ENCODE peak calls at places on chromosomes 7 and 10, in six cellular contexts. One of them, this sample, is unnamed.

GRCh38 chr10:1309969-1310789 is 254.0 kb downstream of the WDR37 start:
- DNase-seq in AG04450: no peak
- DNase-seq in CD8-positive, alpha-beta T cell: no peak
- DNase-seq in epithelial cell of proximal tubule: no peak
- DNase-seq in cardiac fibroblast: no peak
- DNase-seq in GM12865: no peak
- DNase-seq in this sample: no peak

GRCh38 chr7:102318482-102318971 is 31.9 kb downstream of the SH2B2 start:
- DNase-seq in AG04450: no peak
- DNase-seq in GM12865: no peak
- DNase-seq in cardiac fibroblast: peak; percentile 49
- DNase-seq in CD8-positive, alpha-beta T cell: no peak
- DNase-seq in epithelial cell of proximal tubule: no peak
- DNase-seq in this sample: peak; percentile 28

GRCh38 chr10:86087716-86088115 is 278.9 kb downstream of the GRID1 start:
- DNase-seq in AG04450: no peak
- DNase-seq in CD8-positive, alpha-beta T cell: no peak
- DNase-seq in epithelial cell of proximal tubule: no peak
- DNase-seq in GM12865: no peak
- DNase-seq in cardiac fibroblast: no peak
- DNase-seq in this sample: no peak

GRCh38 chr7:80207501-80207900 is 72.9 kb downstream of the GNAI1 start:
- DNase-seq in cardiac fibroblast: peak; percentile 34
- DNase-seq in GM12865: no peak
- DNase-seq in epithelial cell of proximal tubule: no peak
- DNase-seq in AG04450: no peak
- DNase-seq in CD8-positive, alpha-beta T cell: no peak
- DNase-seq in this sample: no peak

GRCh38 chr7:43729924-43730248 is 563 bp upstream of the COA1 start:
- DNase-seq in epithelial cell of proximal tubule: no peak
- DNase-seq in AG04450: no peak
- DNase-seq in GM12865: no peak
- DNase-seq in CD8-positive, alpha-beta T cell: no peak
- DNase-seq in cardiac fibroblast: no peak
- DNase-seq in this sample: no peak

GRCh38 chr10:3131098-3131497 is 41.5 kb downstream of the PITRM1 start:
- DNase-seq in CD8-positive, alpha-beta T cell: no peak
- DNase-seq in epithelial cell of proximal tubule: no peak
- DNase-seq in GM12865: no peak
- DNase-seq in cardiac fibroblast: peak; percentile 68
- DNase-seq in AG04450: no peak
- DNase-seq in this sample: no peak

GRCh38 chr10:62597226-62597625 is 207.3 kb upstream of the ADO start:
- DNase-seq in GM12865: no peak
- DNase-seq in epithelial cell of proximal tubule: no peak
- DNase-seq in cardiac fibroblast: peak; percentile 44
- DNase-seq in CD8-positive, alpha-beta T cell: no peak
- DNase-seq in AG04450: no peak
- DNase-seq in this sample: no peak

GRCh38 chr7:142853739-142854504 is 954 bp upstream of the EPHB6 start:
- DNase-seq in CD8-positive, alpha-beta T cell: peak; percentile 51
- DNase-seq in AG04450: peak; percentile 7
- DNase-seq in cardiac fibroblast: peak; percentile 68
- DNase-seq in GM12865: peak; percentile 73
- DNase-seq in epithelial cell of proximal tubule: no peak
- DNase-seq in this sample: peak; percentile 70

GRCh38 chr7:2123360-2123759 is 109.4 kb downstream of the MAD1L1 start:
- DNase-seq in CD8-positive, alpha-beta T cell: no peak
- DNase-seq in epithelial cell of proximal tubule: no peak
- DNase-seq in GM12865: no peak
- DNase-seq in cardiac fibroblast: no peak
- DNase-seq in AG04450: no peak
- DNase-seq in this sample: no peak

GRCh38 chr7:6479067-6479466 is 31.3 kb upstream of the DAGLB start:
- DNase-seq in GM12865: peak; percentile 47
- DNase-seq in epithelial cell of proximal tubule: no peak
- DNase-seq in AG04450: no peak
- DNase-seq in CD8-positive, alpha-beta T cell: no peak
- DNase-seq in cardiac fibroblast: no peak
- DNase-seq in this sample: no peak

GRCh38 chr7:136069840-136070529 is 92.8 kb upstream of the MTPN start:
- DNase-seq in epithelial cell of proximal tubule: no peak
- DNase-seq in cardiac fibroblast: no peak
- DNase-seq in AG04450: no peak
- DNase-seq in CD8-positive, alpha-beta T cell: no peak
- DNase-seq in GM12865: no peak
- DNase-seq in this sample: no peak

GRCh38 chr10:17431871-17432311 is 22.5 kb downstream of the ST8SIA6 start:
- DNase-seq in CD8-positive, alpha-beta T cell: no peak
- DNase-seq in epithelial cell of proximal tubule: no peak
- DNase-seq in GM12865: no peak
- DNase-seq in AG04450: no peak
- DNase-seq in cardiac fibroblast: peak; percentile 62
- DNase-seq in this sample: no peak

GRCh38 chr10:6083523-6084475 is 5.0 kb upstream of the RBM17 start:
- DNase-seq in GM12865: no peak
- DNase-seq in CD8-positive, alpha-beta T cell: no peak
- DNase-seq in epithelial cell of proximal tubule: no peak
- DNase-seq in AG04450: no peak
- DNase-seq in cardiac fibroblast: peak; percentile 58
- DNase-seq in this sample: no peak

GRCh38 chr10:1299041-1299726 is 243.0 kb downstream of the WDR37 start:
- DNase-seq in AG04450: no peak
- DNase-seq in CD8-positive, alpha-beta T cell: no peak
- DNase-seq in GM12865: no peak
- DNase-seq in epithelial cell of proximal tubule: no peak
- DNase-seq in cardiac fibroblast: no peak
- DNase-seq in this sample: no peak

GRCh38 chr7:81812514-81813472 is 42.9 kb upstream of the HGF start:
- DNase-seq in cardiac fibroblast: no peak
- DNase-seq in epithelial cell of proximal tubule: no peak
- DNase-seq in CD8-positive, alpha-beta T cell: no peak
- DNase-seq in GM12865: no peak
- DNase-seq in AG04450: no peak
- DNase-seq in this sample: no peak

DNA sequence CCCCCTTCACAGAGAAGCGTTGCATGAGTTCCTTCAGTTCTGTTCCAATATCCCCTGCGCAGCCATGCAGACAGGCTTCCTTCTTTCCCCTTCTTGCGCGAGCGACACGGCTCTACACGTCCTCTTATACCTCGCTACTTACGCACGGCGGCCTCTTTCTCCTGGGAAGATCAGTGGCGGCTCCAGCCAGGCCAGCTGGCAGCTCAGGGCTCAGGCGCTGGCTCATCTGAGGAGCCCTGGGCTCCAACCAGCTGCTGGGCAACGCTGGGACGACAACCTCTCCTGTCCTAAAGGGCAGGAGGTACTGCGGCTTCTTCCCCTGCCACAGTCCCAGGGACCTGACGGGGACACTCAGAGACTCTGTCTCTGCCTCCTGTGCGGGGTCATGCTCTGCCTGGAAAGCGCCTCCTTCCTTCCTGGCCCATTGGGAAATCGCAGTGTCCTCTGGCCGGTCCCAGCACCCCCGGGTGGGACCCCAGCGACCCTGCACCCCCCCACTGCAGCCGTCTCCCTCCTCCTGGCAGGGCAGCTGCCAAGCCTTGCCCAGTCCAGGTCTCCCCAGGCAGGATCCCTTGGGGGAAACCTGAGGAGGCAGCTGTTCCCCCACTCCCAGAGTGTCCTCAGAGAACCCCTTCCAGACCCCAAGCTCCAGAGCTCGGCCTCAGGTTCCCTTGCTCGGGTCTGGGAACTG is 5.0 kb upstream of the FAM20C start:
- DNase-seq in AG04450: no peak
- DNase-seq in cardiac fibroblast: no peak
- DNase-seq in GM12865: no peak
- DNase-seq in epithelial cell of proximal tubule: no peak
- DNase-seq in CD8-positive, alpha-beta T cell: no peak
- DNase-seq in this sample: no peak
- H3K4me3 ChIP-seq in AG04450: no peak overlapping the region
- H3K4me3 ChIP-seq in cardiac fibroblast: no peak overlapping the region
- H3K4me3 ChIP-seq in GM12865: no peak overlapping the region
- H3K4me3 ChIP-seq in epithelial cell of proximal tubule: no peak overlapping the region
- H3K4me3 ChIP-seq in CD8-positive, alpha-beta T cell: no peak overlapping the region
- H3K4me3 ChIP-seq in this sample: no peak overlapping the region

DNA sequence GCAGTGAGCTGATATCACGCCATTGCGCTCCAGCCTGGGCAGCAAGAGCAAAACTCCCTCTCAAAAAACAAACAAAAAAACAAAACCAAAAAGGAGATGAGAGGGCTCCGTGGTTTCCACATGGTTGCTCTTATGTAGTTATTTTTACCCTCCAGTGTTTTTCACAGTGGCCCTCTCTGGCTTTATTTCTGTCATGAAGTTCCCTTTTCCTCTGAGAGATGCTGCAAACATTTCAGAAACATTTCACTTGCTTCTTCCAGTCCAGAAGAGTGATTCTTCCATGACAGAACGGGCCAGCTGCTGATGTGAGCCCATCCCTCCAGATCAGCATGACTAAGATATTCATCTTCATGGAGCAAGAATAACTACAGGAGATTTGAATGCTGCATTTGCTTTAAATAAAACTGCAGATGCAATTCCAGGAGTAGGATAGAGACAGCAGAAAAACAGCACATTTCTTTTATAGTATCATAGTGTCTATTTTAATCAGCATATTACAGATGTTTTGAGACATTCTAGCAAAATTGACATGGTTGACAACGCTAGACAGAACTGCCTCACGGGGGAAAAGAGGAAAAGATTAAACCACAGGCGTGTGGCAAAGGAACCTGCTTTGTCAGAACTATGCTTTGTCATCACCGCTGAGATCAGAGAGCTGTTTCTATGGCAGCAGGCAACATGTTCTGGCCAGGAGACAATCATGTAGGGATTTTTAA is 40.3 kb downstream of the NRCAM start:
- DNase-seq in GM12865: peak; percentile 80
- DNase-seq in cardiac fibroblast: peak; percentile 89
- DNase-seq in epithelial cell of proximal tubule: peak; percentile 65
- DNase-seq in CD8-positive, alpha-beta T cell: no peak
- DNase-seq in AG04450: no peak
- DNase-seq in this sample: peak; percentile 48
- H3K4me3 ChIP-seq in GM12865: peak overlapping the region; percentile 11
- H3K4me3 ChIP-seq in cardiac fibroblast: no peak overlapping the region
- H3K4me3 ChIP-seq in epithelial cell of proximal tubule: no peak overlapping the region
- H3K4me3 ChIP-seq in CD8-positive, alpha-beta T cell: no peak overlapping the region
- H3K4me3 ChIP-seq in AG04450: no peak overlapping the region
- H3K4me3 ChIP-seq in this sample: no peak overlapping the region

GRCh38 chr7:130432886-130433285 is 7.9 kb downstream of the CEP41 start:
- DNase-seq in GM12865: no peak
- DNase-seq in epithelial cell of proximal tubule: no peak
- DNase-seq in AG04450: no peak
- DNase-seq in CD8-positive, alpha-beta T cell: no peak
- DNase-seq in cardiac fibroblast: peak; percentile 75
- DNase-seq in this sample: no peak

GRCh38 chr7:130433336-130433735 is 7.5 kb downstream of the CEP41 start:
- DNase-seq in AG04450: no peak
- DNase-seq in CD8-positive, alpha-beta T cell: no peak
- DNase-seq in cardiac fibroblast: no peak
- DNase-seq in GM12865: no peak
- DNase-seq in epithelial cell of proximal tubule: no peak
- DNase-seq in this sample: no peak

GRCh38 chr7:130429019-130429418 is 11.8 kb downstream of the CEP41 start:
- DNase-seq in epithelial cell of proximal tubule: no peak
- DNase-seq in cardiac fibroblast: no peak
- DNase-seq in GM12865: no peak
- DNase-seq in CD8-positive, alpha-beta T cell: no peak
- DNase-seq in AG04450: no peak
- DNase-seq in this sample: no peak

GRCh38 chr7:130435455-130435854 is 5.4 kb downstream of the CEP41 start:
- DNase-seq in GM12865: no peak
- DNase-seq in AG04450: no peak
- DNase-seq in epithelial cell of proximal tubule: no peak
- DNase-seq in CD8-positive, alpha-beta T cell: no peak
- DNase-seq in cardiac fibroblast: no peak
- DNase-seq in this sample: no peak

DNA sequence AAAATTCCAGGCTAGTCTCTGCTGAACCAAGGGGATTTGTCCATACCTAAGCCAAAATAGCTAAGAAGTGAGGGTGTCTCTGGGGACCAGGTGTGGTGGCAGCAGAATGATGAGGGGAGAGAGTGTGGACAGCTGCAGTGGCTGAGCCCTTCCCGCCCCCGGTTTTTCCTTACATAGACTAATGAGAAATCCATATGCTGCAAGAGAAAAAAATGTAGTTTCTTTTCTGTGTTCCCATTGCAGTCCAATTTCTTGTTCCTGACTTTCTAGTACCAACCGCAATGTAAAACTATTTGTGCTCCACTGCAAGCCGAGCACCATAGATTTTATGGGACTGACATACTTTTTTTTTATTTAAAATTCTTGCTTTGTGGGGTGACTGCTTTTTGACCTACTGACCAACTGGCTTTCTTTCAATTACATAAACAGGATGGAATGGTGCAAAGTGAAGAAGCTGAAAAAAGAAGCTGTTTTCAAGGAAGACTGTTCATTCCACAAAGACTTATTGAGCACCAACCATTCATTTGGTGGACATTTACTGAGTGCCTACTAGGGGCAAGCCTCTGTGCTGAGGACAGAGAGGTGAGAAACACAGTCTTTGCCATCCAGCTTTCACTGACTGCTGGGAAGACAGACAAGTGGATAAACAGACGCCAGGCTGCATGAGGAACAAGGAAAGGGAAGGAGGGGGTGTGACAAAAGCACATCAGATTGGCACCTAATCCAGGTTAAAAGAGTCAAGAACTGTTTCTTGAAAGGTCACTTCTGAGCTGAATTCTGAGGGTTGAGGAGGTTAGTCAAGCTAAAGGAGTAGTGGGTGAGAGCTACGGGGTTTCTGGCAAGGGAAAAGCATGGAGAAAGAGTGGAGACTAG is 9.7 kb downstream of the CEP41 start:
- DNase-seq in cardiac fibroblast: peak; percentile 77
- DNase-seq in GM12865: no peak
- DNase-seq in AG04450: peak; percentile 68
- DNase-seq in epithelial cell of proximal tubule: no peak
- DNase-seq in CD8-positive, alpha-beta T cell: no peak
- DNase-seq in this sample: no peak
- H3K4me3 ChIP-seq in cardiac fibroblast: peak overlapping the region; percentile 40
- H3K4me3 ChIP-seq in GM12865: no peak overlapping the region
- H3K4me3 ChIP-seq in AG04450: peak overlapping the region; percentile 41
- H3K4me3 ChIP-seq in epithelial cell of proximal tubule: no peak overlapping the region
- H3K4me3 ChIP-seq in CD8-positive, alpha-beta T cell: no peak overlapping the region
- H3K4me3 ChIP-seq in this sample: no peak overlapping the region

DNA sequence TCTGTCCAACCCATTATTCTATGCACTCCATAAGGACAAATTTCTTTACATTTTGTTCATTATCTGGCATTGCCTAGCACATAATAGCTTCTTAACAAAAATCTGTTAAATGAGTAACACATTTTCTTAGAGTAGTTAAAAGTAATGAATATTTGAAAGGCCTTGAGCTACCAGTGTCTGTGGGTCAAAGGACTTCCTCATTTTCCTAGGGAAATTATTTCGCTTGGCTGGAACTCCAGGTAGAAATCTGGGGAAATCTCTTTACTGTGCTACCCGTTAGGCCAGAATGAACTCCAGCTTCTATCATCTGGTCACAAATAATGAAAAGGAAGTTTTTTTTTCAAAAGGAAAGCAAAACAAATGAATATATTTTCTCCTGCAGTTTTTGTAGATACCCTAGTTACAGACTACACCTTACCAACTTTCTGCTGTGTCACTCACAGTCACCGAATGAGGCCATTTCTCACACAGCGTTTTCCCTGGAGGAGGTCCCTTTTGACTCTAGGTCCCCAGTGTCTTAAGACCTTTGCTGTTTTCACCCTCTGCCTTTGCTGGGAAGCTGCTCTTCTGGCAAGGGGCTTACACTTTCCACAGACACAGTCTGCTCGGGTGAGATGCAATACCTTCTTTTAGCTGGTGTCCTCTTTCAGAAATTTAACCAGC is 1.6 kb downstream of the SAMD9L start:
- DNase-seq in GM12865: peak; percentile 38
- DNase-seq in AG04450: no peak
- DNase-seq in epithelial cell of proximal tubule: no peak
- DNase-seq in cardiac fibroblast: peak; percentile 18
- DNase-seq in CD8-positive, alpha-beta T cell: no peak
- DNase-seq in this sample: no peak
- H3K4me3 ChIP-seq in GM12865: peak overlapping the region; percentile 67
- H3K4me3 ChIP-seq in AG04450: peak overlapping the region; percentile 11
- H3K4me3 ChIP-seq in epithelial cell of proximal tubule: peak overlapping the region; percentile 54
- H3K4me3 ChIP-seq in cardiac fibroblast: peak overlapping the region; percentile 47
- H3K4me3 ChIP-seq in CD8-positive, alpha-beta T cell: peak overlapping the region; percentile 61
- H3K4me3 ChIP-seq in this sample: peak overlapping the region; percentile 32

This sample was measured in Peyer's patch.